ENCODE peak calls at places on chromosomes 6 and 20, in eight cellular contexts. A, T, B, M, Z, Q, V and O are unnamed samples.

GRCh38 chr20:11890331-11891080 is 27.2 kb upstream of the BTBD3 start:
- DNase-seq in B (peak), T (no peak), Q (peak), Z (peak), A (peak), V (peak), M (peak), O (peak)

GRCh38 chr20:63057133-63058117 is 50.7 kb upstream of the BHLHE23 start:
- DNase-seq in B (no peak), V (no peak), Z (no peak), M (no peak), T (no peak), A (no peak), Q (no peak), O (no peak)

GRCh38 chr6:13624871-13625288 is 9.7 kb downstream of the NOL7 start:
- DNase-seq in A (no peak), T (peak), B (peak), Z (no peak), Q (peak), M (peak), V (no peak), O (peak)

GRCh38 chr6:128079026-128079425 is 178.2 kb upstream of the THEMIS start:
- DNase-seq in B (no peak), T (no peak), Q (no peak), V (no peak), A (no peak), Z (no peak), M (no peak), O (no peak)

GRCh38 chr6:169858935-169859351 is 107.5 kb downstream of the ERMARD start:
- DNase-seq in A (no peak), T (no peak), Q (no peak), B (no peak), Z (no peak), M (no peak), V (no peak), O (no peak)

GRCh38 chr6:99802396-99803031 is 191.5 kb downstream of the MCHR2 start:
- DNase-seq in V (no peak), A (no peak), T (no peak), Q (peak), Z (no peak), M (no peak), B (peak), O (no peak)

GRCh38 chr20:9244811-9245210 is 175.9 kb downstream of the PLCB4 start:
- DNase-seq in M (no peak), A (no peak), Q (no peak), V (no peak), B (no peak), Z (no peak), T (no peak), O (no peak)

GRCh38 chr6:34955447-34955846 is 66.4 kb downstream of the ANKS1A start:
- DNase-seq in T (no peak), A (no peak), Z (no peak), B (no peak), M (no peak), V (no peak), Q (no peak), O (no peak)